ENCODE peak calls at places on chromosomes 11 and 22, in five cellular contexts. One of them, this sample, is unnamed.

GRCh38 chr11:65473275-65473860 is 25.5 kb upstream of the MALAT1 start:
- DNase-seq in heart right ventricle: no peak
- DNase-seq in stimulated activated CD4-positive, alpha-beta T cell treated with anti-CD3 and anti-CD28 coated beads, TNF-alpha, amount 100 ng/mL, for 1 hour: no peak
- DNase-seq in EH: peak
- DNase-seq in nucleus accumbens: no peak
- DNase-seq in this sample: no peak

GRCh38 chr11:133712235-133712634 is 133.1 kb downstream of the SPATA19 start:
- DNase-seq in heart right ventricle: peak
- DNase-seq in stimulated activated CD4-positive, alpha-beta T cell treated with anti-CD3 and anti-CD28 coated beads, TNF-alpha, amount 100 ng/mL, for 1 hour: no peak
- DNase-seq in EH: no peak
- DNase-seq in nucleus accumbens: no peak
- DNase-seq in this sample: no peak

GRCh38 chr22:44033287-44033686 is 9.2 kb downstream of the PARVB start:
- DNase-seq in heart right ventricle: no peak
- DNase-seq in stimulated activated CD4-positive, alpha-beta T cell treated with anti-CD3 and anti-CD28 coated beads, TNF-alpha, amount 100 ng/mL, for 1 hour: no peak
- DNase-seq in EH: no peak
- DNase-seq in nucleus accumbens: no peak
- DNase-seq in this sample: no peak

GRCh38 chr11:73344191-73344607 is 32.0 kb upstream of the RELT start:
- DNase-seq in heart right ventricle: peak
- DNase-seq in stimulated activated CD4-positive, alpha-beta T cell treated with anti-CD3 and anti-CD28 coated beads, TNF-alpha, amount 100 ng/mL, for 1 hour: no peak
- DNase-seq in EH: no peak
- DNase-seq in nucleus accumbens: no peak
- DNase-seq in this sample: no peak

GRCh38 chr11:45765836-45766235 is 39.1 kb upstream of the SLC35C1 start:
- DNase-seq in heart right ventricle: no peak
- DNase-seq in stimulated activated CD4-positive, alpha-beta T cell treated with anti-CD3 and anti-CD28 coated beads, TNF-alpha, amount 100 ng/mL, for 1 hour: no peak
- DNase-seq in EH: peak
- DNase-seq in nucleus accumbens: no peak
- DNase-seq in this sample: no peak

GRCh38 chr22:38315801-38316339 is 1.4 kb downstream of the CSNK1E start:
- DNase-seq in heart right ventricle: no peak
- DNase-seq in stimulated activated CD4-positive, alpha-beta T cell treated with anti-CD3 and anti-CD28 coated beads, TNF-alpha, amount 100 ng/mL, for 1 hour: no peak
- DNase-seq in EH: no peak
- DNase-seq in nucleus accumbens: no peak
- DNase-seq in this sample: no peak

GRCh38 chr11:96388891-96389603 is 665 bp downstream of the CCDC82 start:
- DNase-seq in heart right ventricle: no peak
- DNase-seq in stimulated activated CD4-positive, alpha-beta T cell treated with anti-CD3 and anti-CD28 coated beads, TNF-alpha, amount 100 ng/mL, for 1 hour: no peak
- DNase-seq in EH: peak
- DNase-seq in nucleus accumbens: no peak
- DNase-seq in this sample: no peak

GRCh38 chr11:66283461-66284105 is 5.4 kb downstream of the YIF1A start:
- DNase-seq in heart right ventricle: no peak
- DNase-seq in stimulated activated CD4-positive, alpha-beta T cell treated with anti-CD3 and anti-CD28 coated beads, TNF-alpha, amount 100 ng/mL, for 1 hour: no peak
- DNase-seq in EH: no peak
- DNase-seq in nucleus accumbens: no peak
- DNase-seq in this sample: no peak

GRCh38 chr11:66684635-66685034 is 6.9 kb upstream of the RBM4B start:
- DNase-seq in heart right ventricle: no peak
- DNase-seq in stimulated activated CD4-positive, alpha-beta T cell treated with anti-CD3 and anti-CD28 coated beads, TNF-alpha, amount 100 ng/mL, for 1 hour: no peak
- DNase-seq in EH: no peak
- DNase-seq in nucleus accumbens: no peak
- DNase-seq in this sample: no peak